ENCODE peak calls at places on chromosomes 3 and 15, in seven cellular contexts. One of them, this sample, is unnamed.

GRCh38 chr15:58038426-58039106 is 26.9 kb downstream of the ALDH1A2 start:
- DNase-seq in H9: no peak
- DNase-seq in IMR-90: no peak
- DNase-seq in trophoblast cell: no peak
- DNase-seq in mesendoderm: no peak
- DNase-seq in mesenchymal stem cell: no peak
- DNase-seq in H1: no peak
- DNase-seq in this sample: no peak

GRCh38 chr3:46495901-46496456 is 1.8 kb upstream of the RTP3 start:
- DNase-seq in H9: no peak
- DNase-seq in IMR-90: peak; percentile 95
- DNase-seq in trophoblast cell: peak; percentile 70
- DNase-seq in mesendoderm: peak; percentile 64
- DNase-seq in mesenchymal stem cell: peak; percentile 92
- DNase-seq in H1: no peak
- DNase-seq in this sample: no peak

GRCh38 chr3:73423133-73423532 is 201.6 kb downstream of the PDZRN3 start:
- DNase-seq in H9: no peak
- DNase-seq in IMR-90: no peak
- DNase-seq in trophoblast cell: no peak
- DNase-seq in mesendoderm: no peak
- DNase-seq in mesenchymal stem cell: no peak
- DNase-seq in H1: no peak
- DNase-seq in this sample: no peak

GRCh38 chr15:62711691-62712454 is 330.7 kb upstream of the TPM1 start:
- DNase-seq in H9: no peak
- DNase-seq in IMR-90: peak; percentile 51
- DNase-seq in trophoblast cell: no peak
- DNase-seq in mesendoderm: no peak
- DNase-seq in mesenchymal stem cell: peak; percentile 55
- DNase-seq in H1: no peak
- DNase-seq in this sample: no peak

GRCh38 chr3:172626241-172626640 is 84.6 kb downstream of the NCEH1 start:
- DNase-seq in H9: no peak
- DNase-seq in IMR-90: peak; percentile 74
- DNase-seq in trophoblast cell: peak; percentile 66
- DNase-seq in mesendoderm: no peak
- DNase-seq in mesenchymal stem cell: no peak
- DNase-seq in H1: no peak
- DNase-seq in this sample: no peak

GRCh38 chr3:7787871-7788828 is 713.5 kb upstream of the LMCD1 start:
- DNase-seq in H9: no peak
- DNase-seq in IMR-90: no peak
- DNase-seq in trophoblast cell: no peak
- DNase-seq in mesendoderm: peak; percentile 88
- DNase-seq in mesenchymal stem cell: no peak
- DNase-seq in H1: no peak
- DNase-seq in this sample: no peak

GRCh38 chr3:177055557-177056290 is 141.6 kb downstream of the TBL1XR1 start:
- DNase-seq in H9: no peak
- DNase-seq in IMR-90: no peak
- DNase-seq in trophoblast cell: no peak
- DNase-seq in mesendoderm: no peak
- DNase-seq in mesenchymal stem cell: no peak
- DNase-seq in H1: no peak
- DNase-seq in this sample: no peak

GRCh38 chr3:192916455-192917257 is 1.0 kb downstream of the MB21D2 start:
- DNase-seq in H9: peak; percentile 82
- DNase-seq in IMR-90: peak; percentile 73
- DNase-seq in trophoblast cell: peak; percentile 78
- DNase-seq in mesendoderm: peak; percentile 91
- DNase-seq in mesenchymal stem cell: peak; percentile 81
- DNase-seq in H1: peak; percentile 74
- DNase-seq in this sample: peak; percentile 58

GRCh38 chr3:177733233-177733632 is 536.0 kb upstream of the TBL1XR1 start:
- DNase-seq in H9: no peak
- DNase-seq in IMR-90: peak; percentile 21
- DNase-seq in trophoblast cell: no peak
- DNase-seq in mesendoderm: no peak
- DNase-seq in mesenchymal stem cell: no peak
- DNase-seq in H1: no peak
- DNase-seq in this sample: no peak

GRCh38 chr3:37905987-37906674 is 44.5 kb downstream of the CTDSPL start:
- DNase-seq in H9: no peak
- DNase-seq in IMR-90: peak; percentile 65
- DNase-seq in trophoblast cell: no peak
- DNase-seq in mesendoderm: no peak
- DNase-seq in mesenchymal stem cell: peak; percentile 87
- DNase-seq in H1: no peak
- DNase-seq in this sample: no peak

GRCh38 chr3:126466886-126467610 is 8.6 kb downstream of the ZXDC start:
- DNase-seq in H9: no peak
- DNase-seq in IMR-90: no peak
- DNase-seq in trophoblast cell: no peak
- DNase-seq in mesendoderm: no peak
- DNase-seq in mesenchymal stem cell: no peak
- DNase-seq in H1: no peak
- DNase-seq in this sample: no peak

GRCh38 chr3:6717026-6717943 is 143.6 kb upstream of the GRM7 start:
- DNase-seq in H9: no peak
- DNase-seq in IMR-90: no peak
- DNase-seq in trophoblast cell: no peak
- DNase-seq in mesendoderm: no peak
- DNase-seq in mesenchymal stem cell: no peak
- DNase-seq in H1: no peak
- DNase-seq in this sample: no peak

GRCh38 chr3:52053307-52054304 is 2.8 kb downstream of the DUSP7 start:
- DNase-seq in H9: no peak
- DNase-seq in IMR-90: peak; percentile 29
- DNase-seq in trophoblast cell: no peak
- DNase-seq in mesendoderm: peak; percentile 38
- DNase-seq in mesenchymal stem cell: peak; percentile 52
- DNase-seq in H1: no peak
- DNase-seq in this sample: no peak

GRCh38 chr3:28645149-28645548 is 296.5 kb upstream of the AZI2 start:
- DNase-seq in H9: no peak
- DNase-seq in IMR-90: no peak
- DNase-seq in trophoblast cell: no peak
- DNase-seq in mesendoderm: no peak
- DNase-seq in mesenchymal stem cell: no peak
- DNase-seq in H1: no peak
- DNase-seq in this sample: no peak

GRCh38 chr3:152403632-152404066 is 134.9 kb downstream of the MBNL1 start:
- DNase-seq in H9: no peak
- DNase-seq in IMR-90: peak; percentile 42
- DNase-seq in trophoblast cell: no peak
- DNase-seq in mesendoderm: peak; percentile 22
- DNase-seq in mesenchymal stem cell: peak; percentile 90
- DNase-seq in H1: no peak
- DNase-seq in this sample: no peak

DNA sequence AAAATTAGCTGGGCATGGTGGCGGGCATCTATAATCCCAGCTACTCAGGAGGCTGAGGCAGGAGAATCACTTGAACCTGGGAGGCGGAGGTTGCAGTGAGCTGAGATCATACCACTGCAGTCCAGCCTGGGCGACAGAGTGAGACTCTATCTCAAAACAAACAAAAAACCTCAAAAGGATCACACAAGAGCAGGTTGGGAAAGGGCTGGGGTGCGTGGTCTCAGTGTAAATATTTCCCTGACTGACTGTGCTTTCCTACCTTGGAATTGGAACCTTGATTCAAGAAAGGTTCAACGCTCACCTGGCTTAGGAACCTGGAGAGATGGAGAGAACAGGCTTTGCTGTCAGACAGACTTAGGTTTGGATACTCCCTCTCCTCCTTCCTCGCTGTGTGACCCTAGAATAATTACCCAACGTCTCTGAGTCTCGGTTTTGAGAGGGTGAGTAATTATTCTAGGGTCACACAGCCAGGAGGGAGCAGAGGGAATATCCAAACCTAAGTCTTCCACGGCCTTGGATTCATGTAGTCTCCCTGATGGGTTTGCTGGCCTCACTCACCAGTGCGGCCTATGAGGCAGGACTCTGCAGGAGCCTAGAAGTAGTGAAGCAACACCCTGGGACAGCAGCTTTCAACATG is 24.6 kb downstream of the CYP19A1 start:
- DNase-seq in H9: no peak
- DNase-seq in IMR-90: no peak
- DNase-seq in trophoblast cell: no peak
- DNase-seq in mesendoderm: no peak
- DNase-seq in mesenchymal stem cell: no peak
- DNase-seq in H1: no peak
- DNase-seq in this sample: no peak
- H4K8ac ChIP-seq in H9: no peak overlapping the region
- H4K8ac ChIP-seq in IMR-90: no peak overlapping the region
- H4K8ac ChIP-seq in trophoblast cell: peak overlapping the region; percentile 49
- H4K8ac ChIP-seq in mesendoderm: no peak overlapping the region
- H4K8ac ChIP-seq in mesenchymal stem cell: no peak overlapping the region
- H4K8ac ChIP-seq in H1: no peak overlapping the region
- H4K8ac ChIP-seq in this sample: no peak overlapping the region

DNA sequence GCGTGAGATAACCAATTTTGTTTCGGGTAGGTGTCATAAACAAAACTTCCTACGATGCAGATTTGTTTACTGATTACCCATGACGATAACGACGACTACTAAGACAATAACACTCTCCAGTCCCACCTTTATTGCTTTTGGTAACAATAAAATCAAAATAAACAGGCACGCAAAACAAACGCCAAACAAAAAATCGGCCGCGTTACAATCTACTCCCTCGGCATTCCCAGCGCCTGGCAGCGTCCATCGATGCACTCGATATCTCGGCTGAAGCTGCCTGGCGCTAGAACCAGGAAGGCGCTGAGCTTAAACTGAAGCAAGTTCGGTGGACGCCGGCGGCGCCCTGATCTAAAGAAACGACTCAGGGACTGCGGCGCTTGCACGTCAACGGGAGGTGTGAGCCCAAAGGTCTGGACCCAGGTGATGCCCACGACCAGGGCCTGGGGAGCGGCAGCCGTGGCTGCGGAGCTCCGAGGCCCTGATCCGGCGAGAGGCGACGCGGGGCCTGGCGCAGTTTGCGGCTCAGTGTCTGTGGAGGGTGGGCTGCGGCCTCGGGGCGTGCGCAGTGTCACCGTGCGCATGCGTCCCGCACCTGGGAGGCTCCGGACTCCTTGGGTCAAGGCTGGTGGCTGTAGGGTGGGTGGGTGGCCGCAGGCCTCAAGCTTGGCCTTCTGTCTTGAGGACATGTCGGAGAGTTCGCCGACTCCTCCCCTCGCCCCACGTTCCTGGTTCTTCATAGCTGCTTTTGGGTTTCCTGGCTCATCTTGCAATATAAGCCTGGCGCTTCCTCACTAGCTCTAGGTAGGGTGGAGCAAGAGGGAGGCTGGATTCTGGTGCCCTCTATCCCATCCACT is at the start of gene RSRC1:
- DNase-seq in H9: peak; percentile 92
- DNase-seq in IMR-90: peak; percentile 89
- DNase-seq in trophoblast cell: peak; percentile 93
- DNase-seq in mesendoderm: peak; percentile 96
- DNase-seq in mesenchymal stem cell: peak; percentile 92
- DNase-seq in H1: no peak
- DNase-seq in this sample: no peak
- H4K8ac ChIP-seq in H9: no peak within 1 kb of the TSS
- H4K8ac ChIP-seq in IMR-90: peak within 1 kb of the TSS; percentile 37
- H4K8ac ChIP-seq in trophoblast cell: peak within 1 kb of the TSS; percentile 94
- H4K8ac ChIP-seq in mesendoderm: no peak within 1 kb of the TSS
- H4K8ac ChIP-seq in mesenchymal stem cell: peak within 1 kb of the TSS; percentile 86
- H4K8ac ChIP-seq in H1: peak within 1 kb of the TSS; percentile 77
- H4K8ac ChIP-seq in this sample: peak within 1 kb of the TSS; percentile 98

DNA sequence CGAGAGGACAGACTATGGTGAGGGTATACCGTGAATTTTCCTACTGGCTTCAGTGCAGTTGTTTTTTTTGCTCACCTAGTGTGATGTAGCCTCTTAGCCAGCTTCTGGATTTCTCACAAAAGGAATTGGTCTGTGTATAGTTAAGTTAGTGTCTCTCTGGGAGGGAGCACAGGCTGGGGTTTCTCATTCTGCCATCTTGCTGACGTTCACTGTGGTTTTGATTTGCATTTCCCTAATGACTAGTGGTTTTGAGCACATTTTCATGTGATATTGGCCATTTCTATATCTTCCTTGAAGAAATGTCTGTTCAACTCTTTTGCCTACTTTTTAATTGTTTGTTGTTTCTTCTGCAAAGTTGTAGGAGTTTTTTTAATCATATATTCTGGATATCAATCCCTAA is 2.2 kb upstream of the CD86 start:
- DNase-seq in H9: no peak
- DNase-seq in IMR-90: no peak
- DNase-seq in trophoblast cell: no peak
- DNase-seq in mesendoderm: no peak
- DNase-seq in mesenchymal stem cell: no peak
- DNase-seq in H1: no peak
- DNase-seq in this sample: no peak
- H4K8ac ChIP-seq in H9: no peak overlapping the region
- H4K8ac ChIP-seq in IMR-90: no peak overlapping the region
- H4K8ac ChIP-seq in trophoblast cell: no peak overlapping the region
- H4K8ac ChIP-seq in mesendoderm: no peak overlapping the region
- H4K8ac ChIP-seq in mesenchymal stem cell: no peak overlapping the region
- H4K8ac ChIP-seq in H1: no peak overlapping the region
- H4K8ac ChIP-seq in this sample: no peak overlapping the region

GRCh38 chr3:165504554-165504953 is 308.4 kb upstream of the SLITRK3 start:
- DNase-seq in H9: no peak
- DNase-seq in IMR-90: no peak
- DNase-seq in trophoblast cell: no peak
- DNase-seq in mesendoderm: no peak
- DNase-seq in mesenchymal stem cell: no peak
- DNase-seq in H1: no peak
- DNase-seq in this sample: no peak

GRCh38 chr3:165503346-165503745 is 307.2 kb upstream of the SLITRK3 start:
- DNase-seq in H9: no peak
- DNase-seq in IMR-90: no peak
- DNase-seq in trophoblast cell: no peak
- DNase-seq in mesendoderm: no peak
- DNase-seq in mesenchymal stem cell: no peak
- DNase-seq in H1: no peak
- DNase-seq in this sample: no peak

GRCh38 chr3:165505657-165506056 is 309.5 kb upstream of the SLITRK3 start:
- DNase-seq in H9: no peak
- DNase-seq in IMR-90: no peak
- DNase-seq in trophoblast cell: no peak
- DNase-seq in mesendoderm: no peak
- DNase-seq in mesenchymal stem cell: no peak
- DNase-seq in H1: no peak
- DNase-seq in this sample: no peak

GRCh38 chr3:165507060-165507459 is 310.9 kb upstream of the SLITRK3 start:
- DNase-seq in H9: no peak
- DNase-seq in IMR-90: no peak
- DNase-seq in trophoblast cell: no peak
- DNase-seq in mesendoderm: no peak
- DNase-seq in mesenchymal stem cell: no peak
- DNase-seq in H1: no peak
- DNase-seq in this sample: no peak

DNA sequence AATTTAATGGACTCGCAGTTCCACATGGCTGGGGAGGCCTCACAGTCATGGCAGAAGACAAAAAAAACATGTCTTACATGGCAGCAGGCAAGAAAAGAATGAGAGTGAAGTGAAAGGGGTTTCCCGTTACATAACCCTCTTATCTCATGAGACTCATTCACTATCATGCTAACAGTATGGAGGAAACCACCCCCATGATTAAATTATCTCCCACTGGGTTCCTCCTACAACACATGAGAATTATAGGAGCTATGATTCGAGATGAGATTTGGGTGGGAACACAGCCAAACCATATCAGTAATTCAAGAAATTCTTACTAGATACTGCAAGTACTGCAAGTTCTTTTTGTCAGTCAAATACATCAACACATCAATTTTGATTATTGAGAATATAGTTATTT is 311.4 kb upstream of the SLITRK3 start:
- DNase-seq in H9: no peak
- DNase-seq in IMR-90: no peak
- DNase-seq in trophoblast cell: no peak
- DNase-seq in mesendoderm: no peak
- DNase-seq in mesenchymal stem cell: no peak
- DNase-seq in H1: no peak
- DNase-seq in this sample: no peak
- H4K8ac ChIP-seq in H9: no peak overlapping the region
- H4K8ac ChIP-seq in IMR-90: no peak overlapping the region
- H4K8ac ChIP-seq in trophoblast cell: no peak overlapping the region
- H4K8ac ChIP-seq in mesendoderm: no peak overlapping the region
- H4K8ac ChIP-seq in mesenchymal stem cell: no peak overlapping the region
- H4K8ac ChIP-seq in H1: no peak overlapping the region
- H4K8ac ChIP-seq in this sample: no peak overlapping the region

This sample was measured in neuronal stem cell.